ENCODE peak calls at places on chromosomes 3 and 15, in seven cellular contexts. One of them, this sample, is unnamed.

GRCh38 chr15:56124391-56124790 is 119.3 kb downstream of the RFX7 start:
- DNase-seq in CD8-positive, alpha-beta memory T cell: no peak
- DNase-seq in aorta: no peak
- DNase-seq in fibroblast of lung: peak; percentile 19
- DNase-seq in thoracic aorta: no peak
- DNase-seq in RWPE2: no peak
- DNase-seq in mammary epithelial cell: no peak
- DNase-seq in this sample: no peak

GRCh38 chr15:69704229-69704628 is 251.6 kb downstream of the RPLP1 start:
- DNase-seq in fibroblast of lung: peak; percentile 45
- DNase-seq in aorta: no peak
- DNase-seq in mammary epithelial cell: peak; percentile 22
- DNase-seq in CD8-positive, alpha-beta memory T cell: no peak
- DNase-seq in RWPE2: no peak
- DNase-seq in thoracic aorta: no peak
- DNase-seq in this sample: no peak

GRCh38 chr15:98292442-98293240 is 332.1 kb downstream of the ARRDC4 start:
- DNase-seq in mammary epithelial cell: peak; percentile 20
- DNase-seq in RWPE2: no peak
- DNase-seq in aorta: peak; percentile 84
- DNase-seq in fibroblast of lung: no peak
- DNase-seq in thoracic aorta: no peak
- DNase-seq in CD8-positive, alpha-beta memory T cell: no peak
- DNase-seq in this sample: no peak

GRCh38 chr15:74343797-74344127 is 23.7 kb downstream of the CYP11A1 start:
- DNase-seq in fibroblast of lung: no peak
- DNase-seq in thoracic aorta: no peak
- DNase-seq in aorta: no peak
- DNase-seq in CD8-positive, alpha-beta memory T cell: no peak
- DNase-seq in mammary epithelial cell: no peak
- DNase-seq in RWPE2: no peak
- DNase-seq in this sample: no peak

GRCh38 chr15:38267416-38268022 is 14.9 kb downstream of the SPRED1 start:
- DNase-seq in mammary epithelial cell: no peak
- DNase-seq in aorta: no peak
- DNase-seq in thoracic aorta: no peak
- DNase-seq in fibroblast of lung: peak; percentile 60
- DNase-seq in RWPE2: no peak
- DNase-seq in CD8-positive, alpha-beta memory T cell: no peak
- DNase-seq in this sample: no peak

GRCh38 chr3:176141837-176142236 is 1055.4 kb downstream of the TBL1XR1 start:
- DNase-seq in thoracic aorta: no peak
- DNase-seq in mammary epithelial cell: no peak
- DNase-seq in aorta: no peak
- DNase-seq in CD8-positive, alpha-beta memory T cell: no peak
- DNase-seq in RWPE2: no peak
- DNase-seq in fibroblast of lung: no peak
- DNase-seq in this sample: no peak

GRCh38 chr3:39260957-39261356 is 18.9 kb downstream of the CX3CR1 start:
- DNase-seq in thoracic aorta: peak; percentile 79
- DNase-seq in fibroblast of lung: peak; percentile 81
- DNase-seq in mammary epithelial cell: peak; percentile 89
- DNase-seq in RWPE2: peak; percentile 88
- DNase-seq in CD8-positive, alpha-beta memory T cell: peak; percentile 34
- DNase-seq in aorta: peak; percentile 92
- DNase-seq in this sample: peak; percentile 29

GRCh38 chr15:58114388-58114787 is 23.8 kb upstream of the AQP9 start:
- DNase-seq in mammary epithelial cell: no peak
- DNase-seq in aorta: no peak
- DNase-seq in fibroblast of lung: no peak
- DNase-seq in RWPE2: no peak
- DNase-seq in thoracic aorta: no peak
- DNase-seq in CD8-positive, alpha-beta memory T cell: no peak
- DNase-seq in this sample: no peak

GRCh38 chr3:36394176-36394575 is 13.9 kb downstream of the STAC start:
- DNase-seq in CD8-positive, alpha-beta memory T cell: no peak
- DNase-seq in fibroblast of lung: peak; percentile 86
- DNase-seq in thoracic aorta: no peak
- DNase-seq in mammary epithelial cell: peak; percentile 57
- DNase-seq in aorta: no peak
- DNase-seq in RWPE2: no peak
- DNase-seq in this sample: no peak

GRCh38 chr3:197888511-197888910 is 61.5 kb upstream of the RPL35A start:
- DNase-seq in mammary epithelial cell: peak; percentile 43
- DNase-seq in fibroblast of lung: no peak
- DNase-seq in aorta: no peak
- DNase-seq in CD8-positive, alpha-beta memory T cell: no peak
- DNase-seq in thoracic aorta: no peak
- DNase-seq in RWPE2: no peak
- DNase-seq in this sample: no peak

GRCh38 chr15:47374222-47374621 is 343.1 kb upstream of the SEMA6D start:
- DNase-seq in mammary epithelial cell: peak; percentile 23
- DNase-seq in thoracic aorta: no peak
- DNase-seq in aorta: no peak
- DNase-seq in CD8-positive, alpha-beta memory T cell: no peak
- DNase-seq in RWPE2: no peak
- DNase-seq in fibroblast of lung: no peak
- DNase-seq in this sample: no peak

GRCh38 chr3:124438813-124439212 is 291.4 kb upstream of the UMPS start:
- DNase-seq in fibroblast of lung: no peak
- DNase-seq in RWPE2: no peak
- DNase-seq in aorta: no peak
- DNase-seq in mammary epithelial cell: no peak
- DNase-seq in CD8-positive, alpha-beta memory T cell: no peak
- DNase-seq in thoracic aorta: no peak
- DNase-seq in this sample: no peak
- H3K9me3 ChIP-seq in fibroblast of lung: no peaks in the 10 kb centered on the region
- H3K9me3 ChIP-seq in RWPE2: no peaks in the 10 kb centered on the region
- H3K9me3 ChIP-seq in aorta: no peaks in the 10 kb centered on the region
- H3K9me3 ChIP-seq in mammary epithelial cell: no peaks in the 10 kb centered on the region
- H3K9me3 ChIP-seq in CD8-positive, alpha-beta memory T cell: no peaks in the 10 kb centered on the region
- H3K9me3 ChIP-seq in thoracic aorta: no peaks in the 10 kb centered on the region
- H3K9me3 ChIP-seq in this sample: no peaks in the 10 kb centered on the region

DNA sequence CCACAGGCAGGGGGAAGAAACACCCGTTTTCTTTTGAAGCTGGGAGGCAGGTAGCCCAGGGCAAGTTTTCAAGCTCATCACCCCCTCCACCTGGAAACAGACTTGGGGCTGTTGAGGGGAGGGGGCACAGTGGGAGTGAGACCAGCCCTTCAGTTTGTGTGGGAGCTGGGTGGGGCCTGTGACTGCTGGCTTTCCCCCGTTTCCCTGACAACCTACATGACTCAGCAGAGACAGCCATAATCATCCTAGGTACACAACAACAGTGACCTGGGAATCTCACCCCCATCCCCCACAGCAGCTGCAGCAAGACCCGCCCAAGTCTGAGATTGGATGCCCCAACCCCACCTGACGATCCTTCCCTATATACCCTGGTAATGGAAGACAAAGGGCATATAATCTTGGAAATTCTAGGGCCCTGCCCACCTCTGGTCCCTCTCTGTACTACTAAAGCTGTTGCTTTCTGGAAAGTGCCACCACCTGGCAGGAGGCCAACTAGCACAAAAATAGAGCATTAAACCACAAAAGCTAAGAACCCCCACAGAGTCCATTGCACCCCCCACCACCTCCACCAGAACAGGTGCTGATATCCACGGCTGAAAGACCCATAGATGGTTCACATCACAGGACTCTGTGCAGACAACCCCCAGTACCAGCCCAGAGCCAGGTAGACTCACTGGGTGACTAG is 422.2 kb upstream of the SGO1 start:
- DNase-seq in thoracic aorta: no peak
- DNase-seq in mammary epithelial cell: no peak
- DNase-seq in fibroblast of lung: no peak
- DNase-seq in CD8-positive, alpha-beta memory T cell: no peak
- DNase-seq in RWPE2: no peak
- DNase-seq in aorta: no peak
- DNase-seq in this sample: no peak
- H3K9me3 ChIP-seq in thoracic aorta: peaks cover 18% of the 10 kb centered on the region
- H3K9me3 ChIP-seq in mammary epithelial cell: peaks cover 5% of the 10 kb centered on the region
- H3K9me3 ChIP-seq in fibroblast of lung: no peaks in the 10 kb centered on the region
- H3K9me3 ChIP-seq in CD8-positive, alpha-beta memory T cell: peaks cover 3% of the 10 kb centered on the region
- H3K9me3 ChIP-seq in RWPE2: no peaks in the 10 kb centered on the region
- H3K9me3 ChIP-seq in aorta: no peaks in the 10 kb centered on the region
- H3K9me3 ChIP-seq in this sample: peaks cover 13% of the 10 kb centered on the region

GRCh38 chr15:24761704-24762302 is 86.2 kb downstream of the NPAP1 start:
- DNase-seq in RWPE2: no peak
- DNase-seq in mammary epithelial cell: no peak
- DNase-seq in fibroblast of lung: peak; percentile 8
- DNase-seq in CD8-positive, alpha-beta memory T cell: no peak
- DNase-seq in aorta: no peak
- DNase-seq in thoracic aorta: no peak
- DNase-seq in this sample: no peak
- H3K9me3 ChIP-seq in RWPE2: no peaks in the 10 kb centered on the region
- H3K9me3 ChIP-seq in mammary epithelial cell: peaks cover 27% of the 10 kb centered on the region
- H3K9me3 ChIP-seq in fibroblast of lung: no peaks in the 10 kb centered on the region
- H3K9me3 ChIP-seq in CD8-positive, alpha-beta memory T cell: no peaks in the 10 kb centered on the region
- H3K9me3 ChIP-seq in aorta: no peaks in the 10 kb centered on the region
- H3K9me3 ChIP-seq in thoracic aorta: no peaks in the 10 kb centered on the region
- H3K9me3 ChIP-seq in this sample: no peaks in the 10 kb centered on the region

GRCh38 chr15:77398927-77399326 is 21.0 kb downstream of the PEAK1 start:
- DNase-seq in CD8-positive, alpha-beta memory T cell: no peak
- DNase-seq in RWPE2: no peak
- DNase-seq in mammary epithelial cell: no peak
- DNase-seq in aorta: no peak
- DNase-seq in fibroblast of lung: no peak
- DNase-seq in thoracic aorta: no peak
- DNase-seq in this sample: no peak
- H3K9me3 ChIP-seq in CD8-positive, alpha-beta memory T cell: peaks cover 6% of the 10 kb centered on the region
- H3K9me3 ChIP-seq in RWPE2: peaks cover 6% of the 10 kb centered on the region
- H3K9me3 ChIP-seq in mammary epithelial cell: peaks cover 3% of the 10 kb centered on the region
- H3K9me3 ChIP-seq in aorta: peaks cover 1% of the 10 kb centered on the region
- H3K9me3 ChIP-seq in fibroblast of lung: no peaks in the 10 kb centered on the region
- H3K9me3 ChIP-seq in thoracic aorta: peaks cover 23% of the 10 kb centered on the region
- H3K9me3 ChIP-seq in this sample: no peaks in the 10 kb centered on the region

This sample was measured in T-helper 17 cell.